ENCODE peak calls at places on chromosomes 4 and X, in five cellular contexts. One of them, this sample, is unnamed.

GRCh38 chr4:6221851-6222760 is 21.8 kb upstream of the JAKMIP1 start:
- DNase-seq in NT2/D1: peak
- DNase-seq in H1: peak
- DNase-seq in HepG2: no peak
- DNase-seq in GM12878: no peak
- DNase-seq in this sample: peak

GRCh38 chr4:95537967-95538485 is 10.7 kb downstream of the UNC5C start:
- DNase-seq in H1: no peak
- DNase-seq in NT2/D1: no peak
- DNase-seq in GM12878: no peak
- DNase-seq in HepG2: no peak
- DNase-seq in this sample: no peak

GRCh38 chr4:31362756-31363155 is 642.6 kb downstream of the PCDH7 start:
- DNase-seq in NT2/D1: no peak
- DNase-seq in GM12878: no peak
- DNase-seq in H1: no peak
- DNase-seq in HepG2: no peak
- DNase-seq in this sample: no peak

GRCh38 chr4:15238720-15239119 is 189.1 kb upstream of the C1QTNF7 start:
- DNase-seq in NT2/D1: peak
- DNase-seq in GM12878: no peak
- DNase-seq in HepG2: peak
- DNase-seq in H1: peak
- DNase-seq in this sample: peak

GRCh38 chr4:147582386-147583077 is 34.7 kb upstream of the TMEM184C start:
- DNase-seq in NT2/D1: no peak
- DNase-seq in H1: no peak
- DNase-seq in GM12878: no peak
- DNase-seq in HepG2: no peak
- DNase-seq in this sample: no peak

GRCh38 chr4:7364979-7365378 is 69.8 kb downstream of the PSAPL1 start:
- DNase-seq in H1: no peak
- DNase-seq in GM12878: no peak
- DNase-seq in HepG2: no peak
- DNase-seq in NT2/D1: no peak
- DNase-seq in this sample: no peak

GRCh38 chrX:113868169-113868568 is 715.7 kb upstream of the HTR2C start:
- DNase-seq in HepG2: no peak
- DNase-seq in NT2/D1: peak
- DNase-seq in GM12878: no peak
- DNase-seq in H1: no peak
- DNase-seq in this sample: no peak

GRCh38 chr4:140726776-140727500 is 29.2 kb downstream of the TBC1D9 start:
- DNase-seq in GM12878: no peak
- DNase-seq in NT2/D1: no peak
- DNase-seq in HepG2: no peak
- DNase-seq in H1: no peak
- DNase-seq in this sample: no peak

GRCh38 chr4:96260071-96260682 is 420.3 kb downstream of the PDHA2 start:
- DNase-seq in HepG2: no peak
- DNase-seq in GM12878: no peak
- DNase-seq in NT2/D1: peak
- DNase-seq in H1: no peak
- DNase-seq in this sample: no peak

GRCh38 chr4:145731026-145731425 is 51.1 kb downstream of the C4orf51 start:
- DNase-seq in H1: no peak
- DNase-seq in HepG2: peak
- DNase-seq in GM12878: no peak
- DNase-seq in NT2/D1: no peak
- DNase-seq in this sample: no peak

GRCh38 chr4:4575284-4576211 is 33.7 kb upstream of the STX18 start:
- DNase-seq in H1: peak
- DNase-seq in GM12878: peak
- DNase-seq in HepG2: no peak
- DNase-seq in NT2/D1: peak
- DNase-seq in this sample: no peak

GRCh38 chr4:23333556-23333945 is 556.3 kb downstream of the PPARGC1A start:
- DNase-seq in NT2/D1: no peak
- DNase-seq in H1: no peak
- DNase-seq in HepG2: no peak
- DNase-seq in GM12878: no peak
- DNase-seq in this sample: no peak

GRCh38 chrX:24928114-24928513 is 87.7 kb downstream of the ARX start:
- DNase-seq in GM12878: no peak
- DNase-seq in HepG2: no peak
- DNase-seq in NT2/D1: no peak
- DNase-seq in H1: no peak
- DNase-seq in this sample: no peak

GRCh38 chr4:78200004-78200403 is 142.9 kb downstream of the FRAS1 start:
- DNase-seq in HepG2: no peak
- DNase-seq in NT2/D1: no peak
- DNase-seq in GM12878: no peak
- DNase-seq in H1: no peak
- DNase-seq in this sample: no peak

GRCh38 chr4:120286813-120287212 is 220.2 kb upstream of the MAD2L1 start:
- DNase-seq in HepG2: no peak
- DNase-seq in GM12878: no peak
- DNase-seq in H1: no peak
- DNase-seq in NT2/D1: no peak
- DNase-seq in this sample: peak
- TF ChIP-seq SUZ12 in HepG2: no peak
- TF ChIP-seq SUZ12 in GM12878: no peak
- TF ChIP-seq SUZ12 in H1: no peak
- TF ChIP-seq SUZ12 in NT2/D1: no peak
- TF ChIP-seq SUZ12 in this sample: no peak

DNA sequence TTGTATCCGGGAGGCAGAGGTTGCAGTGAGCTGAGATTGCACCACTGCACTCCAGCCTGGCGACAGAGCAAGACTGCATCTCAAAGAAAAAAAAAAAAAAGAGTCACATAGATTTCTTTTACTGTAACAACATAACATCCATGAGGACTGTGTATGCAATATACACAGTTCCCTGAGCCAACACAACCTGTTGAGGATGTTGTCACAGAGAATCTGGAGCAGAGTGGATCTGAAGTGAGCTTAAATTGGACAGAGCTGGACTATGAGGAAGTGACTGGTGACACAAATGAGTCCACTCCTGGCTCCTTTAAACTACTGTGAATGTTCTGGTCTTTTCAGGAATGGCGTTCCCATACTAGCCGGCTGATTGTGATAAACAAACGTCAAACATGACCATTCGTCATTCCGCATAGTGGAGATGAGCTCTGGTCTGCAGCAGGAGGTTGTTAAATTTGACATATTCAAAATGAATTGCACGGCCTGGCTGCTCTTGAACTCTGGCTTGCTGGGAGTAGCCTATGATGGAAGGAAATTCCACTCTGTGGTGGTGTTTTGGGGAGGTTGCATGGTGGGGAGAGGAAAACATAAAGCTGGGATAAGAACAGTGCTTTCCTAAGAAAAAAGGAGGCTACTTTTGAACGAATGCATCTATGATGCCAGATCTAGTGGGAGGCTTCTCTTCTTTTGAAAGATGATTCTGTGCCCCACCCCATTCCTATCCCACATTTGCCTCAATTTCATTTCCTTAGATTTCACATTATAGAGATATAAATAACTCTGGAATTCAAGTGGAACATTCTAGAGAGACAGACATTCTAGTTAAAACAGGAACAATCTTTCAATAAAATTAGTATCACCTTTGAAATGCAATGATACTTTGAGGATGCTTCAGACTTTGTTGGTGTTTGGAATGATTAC is 149.5 kb downstream of the SHROOM3 start:
- DNase-seq in H1: no peak
- DNase-seq in NT2/D1: no peak
- DNase-seq in HepG2: no peak
- DNase-seq in GM12878: no peak
- DNase-seq in this sample: no peak
- TF ChIP-seq SUZ12 in H1: no peak
- TF ChIP-seq SUZ12 in NT2/D1: no peak
- TF ChIP-seq SUZ12 in HepG2: no peak
- TF ChIP-seq SUZ12 in GM12878: no peak
- TF ChIP-seq SUZ12 in this sample: no peak

DNA sequence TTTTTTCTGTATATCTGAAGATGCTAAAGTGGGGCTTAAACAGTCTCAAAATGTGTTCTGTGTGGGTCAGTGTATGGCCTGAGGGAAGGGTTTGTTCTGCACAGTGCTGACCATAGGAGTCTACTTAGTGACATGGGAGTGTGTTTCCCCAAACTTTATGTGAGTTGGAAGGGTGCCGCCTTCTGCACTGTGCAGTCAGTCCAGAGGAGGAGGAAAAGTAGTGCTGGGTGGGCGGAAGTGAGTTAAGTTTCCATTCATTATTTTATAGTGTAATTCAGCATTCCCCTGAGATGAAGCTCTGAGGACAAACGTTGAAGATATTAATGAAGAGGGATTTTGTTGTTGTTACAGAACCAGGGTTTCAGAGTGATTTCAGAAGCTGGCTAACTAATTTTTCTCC is 2.9 kb downstream of the CHST7 start:
- DNase-seq in NT2/D1: no peak
- DNase-seq in HepG2: no peak
- DNase-seq in GM12878: no peak
- DNase-seq in H1: no peak
- DNase-seq in this sample: no peak
- TF ChIP-seq SUZ12 in NT2/D1: no peak
- TF ChIP-seq SUZ12 in HepG2: no peak
- TF ChIP-seq SUZ12 in GM12878: no peak
- TF ChIP-seq SUZ12 in H1: no peak
- TF ChIP-seq SUZ12 in this sample: no peak

GRCh38 chr4:54716478-54717065 is 58.8 kb downstream of the KIT start:
- DNase-seq in HepG2: no peak
- DNase-seq in GM12878: no peak
- DNase-seq in NT2/D1: no peak
- DNase-seq in H1: no peak
- DNase-seq in this sample: no peak
- TF ChIP-seq SUZ12 in HepG2: no peak
- TF ChIP-seq SUZ12 in GM12878: no peak
- TF ChIP-seq SUZ12 in NT2/D1: no peak
- TF ChIP-seq SUZ12 in H1: no peak
- TF ChIP-seq SUZ12 in this sample: no peak

DNA sequence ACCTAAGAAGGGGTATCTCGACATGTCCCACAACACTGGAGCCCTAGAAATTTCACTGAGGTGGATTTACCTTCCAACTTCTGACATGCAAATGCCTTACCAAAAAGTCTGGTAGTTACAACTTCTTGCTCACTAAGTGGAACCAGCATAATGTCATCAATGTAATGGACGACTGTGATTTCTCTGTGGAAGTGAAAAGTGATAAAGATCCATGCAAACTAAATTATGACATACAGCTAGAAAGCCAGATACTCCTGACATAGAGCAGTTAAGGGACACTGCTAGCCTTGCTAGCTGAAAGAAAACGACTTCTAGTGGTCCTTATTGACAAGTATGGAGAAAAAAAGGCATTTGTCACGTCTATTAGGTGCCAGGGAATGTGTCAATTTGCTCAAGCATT is 191.1 kb downstream of the MAB21L2 start:
- DNase-seq in NT2/D1: no peak
- DNase-seq in H1: no peak
- DNase-seq in GM12878: no peak
- DNase-seq in HepG2: no peak
- DNase-seq in this sample: no peak
- TF ChIP-seq SUZ12 in NT2/D1: no peak
- TF ChIP-seq SUZ12 in H1: no peak
- TF ChIP-seq SUZ12 in GM12878: no peak
- TF ChIP-seq SUZ12 in HepG2: no peak
- TF ChIP-seq SUZ12 in this sample: no peak